ENCODE peak calls at places on chromosomes 1 and 21, in ten cellular contexts. G is AG09309; V is neural crest cell; I is vagina; Y is CD8-positive, alpha-beta T cell; F is astrocyte of the spinal cord; H is progenitor cell of endocrine pancreas; B is epithelial cell of esophagus; L is left ventricle myocardium inferior; J is natural killer cell. S is an unnamed sample.

GRCh38 chr1:6351480-6352137 is 42.0 kb downstream of the ACOT7 start:
- DNase-seq in H (no peak), B (peak; percentile 67), I (no peak), J (no peak), G (no peak), F (no peak), Y (no peak), V (no peak), L (peak; percentile 60), S (no peak)

GRCh38 chr1:52814465-52814864 is 28.1 kb upstream of the ZYG11A start:
- DNase-seq in G (no peak), I (no peak), F (no peak), Y (no peak), L (no peak), B (peak; percentile 86), V (no peak), J (no peak), H (no peak), S (no peak)

GRCh38 chr1:151455966-151456365 is 3.3 kb downstream of the POGZ start:
- DNase-seq in V (no peak), L (no peak), F (no peak), J (no peak), H (no peak), I (no peak), G (no peak), Y (no peak), B (no peak), S (no peak)

GRCh38 chr1:33181038-33181861 is 593 bp downstream of the TRIM62 start:
- DNase-seq in G (no peak), I (no peak), H (peak; percentile 30), J (peak; percentile 27), F (peak; percentile 51), L (peak; percentile 56), B (peak; percentile 42), V (peak; percentile 61), Y (peak; percentile 8), S (no peak)

GRCh38 chr1:207861442-207862177 is 49.3 kb downstream of the CD34 start:
- DNase-seq in I (no peak), H (no peak), G (no peak), J (peak; percentile 24), V (no peak), L (no peak), B (no peak), F (no peak), Y (no peak), S (no peak)

GRCh38 chr1:202143768-202144509 is 598 bp downstream of the ARL8A start:
- DNase-seq in G (no peak), J (no peak), V (peak; percentile 34), L (peak; percentile 48), H (peak; percentile 36), I (no peak), Y (no peak), B (no peak), F (peak; percentile 16), S (no peak)

GRCh38 chr1:119139393-119139792 is 1.1 kb downstream of the WARS2 start:
- DNase-seq in V (no peak), L (no peak), H (no peak), F (no peak), J (peak; percentile 48), G (no peak), B (no peak), Y (no peak), I (no peak), S (no peak)

GRCh38 chr1:66055092-66055491 is 262.4 kb downstream of the PDE4B start:
- DNase-seq in F (no peak), V (no peak), I (no peak), Y (no peak), H (no peak), J (no peak), L (no peak), B (no peak), G (no peak), S (no peak)

GRCh38 chr1:154859786-154860153 is 10.3 kb downstream of the KCNN3 start:
- DNase-seq in F (no peak), I (no peak), G (no peak), J (no peak), L (no peak), H (no peak), B (peak; percentile 19), V (no peak), Y (no peak), S (no peak)

GRCh38 chr1:49016030-49016991 is 239.6 kb upstream of the BEND5 start:
- DNase-seq in F (no peak), L (no peak), V (no peak), H (no peak), B (no peak), I (no peak), Y (no peak), J (no peak), G (no peak), S (no peak)

GRCh38 chr1:94079056-94079990 is 41.6 kb downstream of the ABCA4 start:
- DNase-seq in L (no peak), G (no peak), B (no peak), Y (no peak), I (no peak), F (peak; percentile 32), V (no peak), J (no peak), H (no peak), S (no peak)

GRCh38 chr1:222817529-222817928 is 2.7 kb downstream of the DISP1 start:
- DNase-seq in F (peak; percentile 90), V (no peak), I (no peak), H (no peak), L (no peak), J (no peak), Y (no peak), G (peak; percentile 80), B (peak; percentile 85), S (peak; percentile 51)

GRCh38 chr1:77313491-77313890 is 31.7 kb downstream of the AK5 start:
- DNase-seq in F (no peak), V (no peak), G (no peak), B (peak; percentile 32), I (no peak), H (no peak), J (no peak), L (no peak), Y (no peak), S (no peak)
- TF ChIP-seq CTCF in F (peak; percentile 40), V (peak; percentile 48), G (peak; percentile 16), B (peak; percentile 50), I (no peak), H (peak; percentile 47), J (peak; percentile 6), L (peak; percentile 32), Y (no peak), S (peak; percentile 12)

GRCh38 chr1:111346089-111346885 is 55.6 kb downstream of the CHIA start:
- DNase-seq in L (peak; percentile 77), I (no peak), H (peak; percentile 87), J (peak; percentile 66), V (peak; percentile 76), F (peak; percentile 78), Y (peak; percentile 75), B (peak; percentile 62), G (peak; percentile 5), S (peak; percentile 37)
- TF ChIP-seq CTCF in L (no peak), I (no peak), H (peak; percentile 35), J (no peak), V (no peak), F (no peak), Y (no peak), B (peak; percentile 15), G (peak; percentile 15), S (no peak)

DNA sequence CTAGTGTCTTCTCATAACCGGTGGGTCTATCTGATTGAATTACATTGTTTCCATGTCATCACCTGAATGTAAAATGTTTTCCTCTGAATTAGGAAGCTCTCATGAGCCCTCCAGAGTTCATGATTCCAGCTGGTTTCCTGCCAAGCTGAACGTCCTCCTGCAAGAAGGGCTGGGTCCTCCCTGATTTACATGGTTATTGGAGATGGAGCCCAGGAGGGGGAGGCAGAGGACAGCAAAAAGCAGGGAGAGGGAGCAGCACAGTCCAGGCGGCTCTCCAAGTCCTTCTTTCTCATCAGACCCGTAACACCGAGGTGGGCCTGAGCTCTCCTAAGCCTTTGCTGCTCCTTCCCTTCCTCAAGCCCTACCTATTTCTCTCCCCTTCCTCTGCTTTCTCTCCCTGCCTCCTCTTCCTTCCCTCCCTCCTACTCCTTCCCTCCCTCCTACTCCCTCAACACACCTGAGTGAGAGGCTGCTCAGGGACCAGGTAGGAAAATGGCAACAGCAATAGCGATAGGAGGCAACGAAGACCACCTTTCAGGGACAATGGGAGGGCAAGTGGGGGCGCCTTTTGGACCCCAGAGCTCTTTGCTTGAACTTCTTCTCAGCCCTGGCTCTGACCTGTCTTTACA is 265.9 kb downstream of the PRDM2 start:
- DNase-seq in L (peak; percentile 43), I (no peak), G (peak; percentile 21), F (peak; percentile 48), V (peak; percentile 52), B (peak; percentile 52), Y (no peak), J (no peak), H (peak; percentile 35), S (no peak)
- TF ChIP-seq CTCF in L (peak; percentile 54), I (peak; percentile 27), G (peak; percentile 55), F (peak; percentile 46), V (peak; percentile 81), B (peak; percentile 52), Y (no peak), J (no peak), H (peak; percentile 78), S (peak; percentile 45)

GRCh38 chr21:34034369-34035014 is 38.9 kb upstream of the MRPS6 start:
- DNase-seq in J (no peak), L (no peak), H (no peak), I (no peak), G (no peak), B (no peak), V (no peak), Y (no peak), F (no peak), S (no peak)
- TF ChIP-seq CTCF in J (no peak), L (no peak), H (no peak), I (no peak), G (no peak), B (no peak), V (no peak), Y (no peak), F (no peak), S (no peak)

GRCh38 chr1:184928394-184928793 is 45.9 kb downstream of the NIBAN1 start:
- DNase-seq in J (no peak), G (no peak), L (no peak), V (no peak), H (no peak), I (no peak), F (no peak), Y (no peak), B (no peak), S (no peak)
- TF ChIP-seq CTCF in J (no peak), G (no peak), L (no peak), V (no peak), H (no peak), I (no peak), F (no peak), Y (no peak), B (no peak), S (no peak)

S was measured in AG09319.